ENCODE peak calls at places on chromosomes 12 and 14, in four cellular contexts. I, B, R and W are unnamed samples. For H3K36me3, the result is how much of the 10 kb centered on the place peaks cover.

GRCh38 chr12:2248087-2248900 is 195.5 kb downstream of the CACNA1C start:
- DNase-seq in I (no peak), B (peak), R (no peak), W (peak)

GRCh38 chr14:63642229-63642611 is 549 bp upstream of the WDR89 start:
- DNase-seq in I (peak), B (peak), R (peak), W (peak)

GRCh38 chr12:19130224-19131019 is 889 bp downstream of the PLEKHA5 start:
- DNase-seq in I (no peak), B (no peak), R (peak), W (no peak)

GRCh38 chr14:80618751-80619329 is 322.7 kb downstream of the CEP128 start:
- DNase-seq in I (no peak), B (peak), R (no peak), W (peak)

GRCh38 chr12:120536064-120536791 is 2.1 kb downstream of the RNF10 start:
- DNase-seq in I (no peak), B (no peak), R (no peak), W (no peak)

GRCh38 chr12:122097641-122098364 is 19.2 kb downstream of the MLXIP start:
- DNase-seq in I (no peak), B (peak), R (no peak), W (peak)

GRCh38 chr14:80404413-80404812 is 193.1 kb upstream of the DIO2 start:
- DNase-seq in I (no peak), B (no peak), R (no peak), W (no peak)

GRCh38 chr14:25909361-25909760 is 688.5 kb downstream of the NOVA1 start:
- DNase-seq in I (no peak), B (no peak), R (no peak), W (no peak)

GRCh38 chr12:3551386-3551785 is 60.4 kb downstream of the PRMT8 start:
- DNase-seq in I (no peak), B (no peak), R (no peak), W (no peak)

GRCh38 chr14:25215607-25216006 is 165.7 kb upstream of the STXBP6 start:
- DNase-seq in I (no peak), B (no peak), R (no peak), W (no peak)

GRCh38 chr14:37320106-37320505 is 122.4 kb downstream of the MIPOL1 start:
- DNase-seq in I (no peak), B (no peak), R (no peak), W (no peak)

GRCh38 chr14:99271951-99272668 is at the start of gene BCL11B:
- DNase-seq in I (no peak), B (peak), R (no peak), W (peak)

GRCh38 chr12:109378579-109378978 is 30.9 kb downstream of the MYO1H start:
- DNase-seq in I (no peak), B (no peak), R (no peak), W (no peak)

GRCh38 chr14:90721619-90722305 is 94.5 kb downstream of the TTC7B start:
- DNase-seq in I (no peak), B (peak), R (no peak), W (peak)

GRCh38 chr12:103676863-103677262 is 89.8 kb downstream of the STAB2 start:
- DNase-seq in I (no peak), B (no peak), R (no peak), W (no peak)

GRCh38 chr12:13208533-13209278 is 12.2 kb downstream of the EMP1 start:
- DNase-seq in I (no peak), B (peak), R (no peak), W (peak)

GRCh38 chr14:62117010-62117717 is 354.9 kb downstream of the SNAPC1 start:
- DNase-seq in I (peak), B (peak), R (peak), W (peak)

GRCh38 chr12:10227648-10228047 is 15.0 kb downstream of the GABARAPL1 start:
- DNase-seq in I (no peak), B (no peak), R (no peak), W (no peak)

GRCh38 chr12:11545438-11546330 is 103.8 kb upstream of the ETV6 start:
- DNase-seq in I (no peak), B (no peak), R (no peak), W (no peak)

GRCh38 chr12:91009319-91009950 is 4.7 kb upstream of the EPYC start:
- DNase-seq in I (no peak), B (peak), R (no peak), W (no peak)

GRCh38 chr14:23140389-23140788 is 21.3 kb upstream of the CEBPE start:
- DNase-seq in I (no peak), B (no peak), R (no peak), W (no peak)

GRCh38 chr12:4817813-4818212 is 91.9 kb upstream of the KCNA1 start:
- DNase-seq in I (no peak), B (no peak), R (no peak), W (no peak)

GRCh38 chr12:118680361-118680963 is 300.9 kb upstream of the SRRM4 start:
- DNase-seq in I (no peak), B (no peak), R (peak), W (no peak)

GRCh38 chr12:122102331-122102730 is 23.8 kb downstream of the MLXIP start:
- DNase-seq in I (no peak), B (peak), R (no peak), W (no peak)

GRCh38 chr14:90554341-90554740 is 157.5 kb downstream of the CALM1 start:
- DNase-seq in I (no peak), B (no peak), R (no peak), W (no peak)

GRCh38 chr14:69481815-69482568 is 2.5 kb upstream of the PLEKHD1 start:
- DNase-seq in I (no peak), B (no peak), R (no peak), W (no peak)

GRCh38 chr14:52000019-52000582 is 10.8 kb downstream of the RTRAF start:
- DNase-seq in I (no peak), B (peak), R (no peak), W (no peak)

GRCh38 chr12:131745706-131746105 is 34.8 kb downstream of the SFSWAP start:
- DNase-seq in I (no peak), B (no peak), R (no peak), W (no peak)

GRCh38 chr14:61319706-61320105 is 1.7 kb upstream of the PRKCH start:
- DNase-seq in I (no peak), B (no peak), R (no peak), W (no peak)

GRCh38 chr12:61808856-61809255 is 451.3 kb upstream of the USP15 start:
- DNase-seq in I (no peak), B (no peak), R (no peak), W (no peak)

GRCh38 chr12:28057856-28058615 is 85.5 kb upstream of the PTHLH start:
- DNase-seq in I (no peak), B (peak), R (no peak), W (no peak)

GRCh38 chr14:104115691-104116543 is 22.5 kb upstream of the KIF26A start:
- DNase-seq in I (no peak), B (no peak), R (no peak), W (no peak)

GRCh38 chr12:6745751-6746525 is 7.0 kb downstream of the MLF2 start:
- DNase-seq in I (no peak), B (no peak), R (no peak), W (no peak)

GRCh38 chr14:64234877-64235651 is 59.1 kb downstream of the ESR2 start:
- DNase-seq in I (no peak), B (peak), R (no peak), W (no peak)

GRCh38 chr12:65308001-65308400 is 29.5 kb downstream of the MSRB3 start:
- DNase-seq in I (no peak), B (peak), R (no peak), W (peak)

GRCh38 chr12:74903522-74903921 is 306.1 kb downstream of the KCNC2 start:
- DNase-seq in I (peak), B (no peak), R (peak), W (peak)

DNA sequence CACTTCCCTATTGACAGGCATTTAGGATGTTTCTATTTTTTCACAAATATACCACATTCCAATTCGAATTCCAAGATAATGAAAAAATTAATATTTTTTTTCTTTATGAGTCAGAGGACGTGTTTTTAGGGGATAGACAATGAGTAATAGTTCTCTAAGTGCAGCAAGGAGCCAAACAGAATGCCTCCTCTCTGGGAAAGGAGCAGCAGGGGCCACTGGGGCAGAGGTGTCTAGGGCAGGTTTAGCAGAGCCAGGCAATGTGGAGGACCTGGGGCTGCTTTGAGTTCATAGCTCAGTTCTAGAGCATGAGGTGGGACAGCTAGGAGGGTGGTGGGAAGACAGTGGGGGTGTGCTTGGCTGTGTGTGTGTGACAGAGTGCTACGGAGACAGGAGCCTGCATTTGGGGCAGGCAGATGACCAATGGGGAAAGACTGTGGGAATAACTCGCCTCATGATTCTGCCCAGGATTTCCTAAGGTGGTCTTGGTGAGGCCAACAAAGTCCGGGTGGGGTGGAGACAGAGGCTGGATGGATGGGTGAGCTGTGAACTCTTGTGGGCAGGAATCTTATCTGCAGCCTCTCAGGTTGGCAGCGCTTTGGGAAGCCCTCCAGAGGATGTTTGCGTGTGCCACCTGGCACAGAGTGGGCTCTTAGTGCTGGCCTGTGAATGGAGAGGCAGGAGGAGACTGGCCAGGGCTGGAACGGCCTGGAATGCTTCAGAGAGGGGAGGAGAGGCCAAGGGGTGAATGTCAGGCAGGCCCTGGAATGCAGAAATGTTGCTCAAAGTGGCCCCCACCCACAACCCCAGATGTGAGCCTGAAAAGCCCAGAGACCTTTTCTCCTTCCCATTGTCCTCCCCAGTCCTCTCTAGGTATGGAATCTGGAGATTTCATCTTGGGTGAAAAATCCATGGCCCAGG is 2.4 kb upstream of the KRT7 start:
- DNase-seq in I (no peak), B (peak), R (no peak), W (peak)
- H2BK120ac ChIP-seq in I (no peak), B (peak), R (no peak), W (no peak)

DNA sequence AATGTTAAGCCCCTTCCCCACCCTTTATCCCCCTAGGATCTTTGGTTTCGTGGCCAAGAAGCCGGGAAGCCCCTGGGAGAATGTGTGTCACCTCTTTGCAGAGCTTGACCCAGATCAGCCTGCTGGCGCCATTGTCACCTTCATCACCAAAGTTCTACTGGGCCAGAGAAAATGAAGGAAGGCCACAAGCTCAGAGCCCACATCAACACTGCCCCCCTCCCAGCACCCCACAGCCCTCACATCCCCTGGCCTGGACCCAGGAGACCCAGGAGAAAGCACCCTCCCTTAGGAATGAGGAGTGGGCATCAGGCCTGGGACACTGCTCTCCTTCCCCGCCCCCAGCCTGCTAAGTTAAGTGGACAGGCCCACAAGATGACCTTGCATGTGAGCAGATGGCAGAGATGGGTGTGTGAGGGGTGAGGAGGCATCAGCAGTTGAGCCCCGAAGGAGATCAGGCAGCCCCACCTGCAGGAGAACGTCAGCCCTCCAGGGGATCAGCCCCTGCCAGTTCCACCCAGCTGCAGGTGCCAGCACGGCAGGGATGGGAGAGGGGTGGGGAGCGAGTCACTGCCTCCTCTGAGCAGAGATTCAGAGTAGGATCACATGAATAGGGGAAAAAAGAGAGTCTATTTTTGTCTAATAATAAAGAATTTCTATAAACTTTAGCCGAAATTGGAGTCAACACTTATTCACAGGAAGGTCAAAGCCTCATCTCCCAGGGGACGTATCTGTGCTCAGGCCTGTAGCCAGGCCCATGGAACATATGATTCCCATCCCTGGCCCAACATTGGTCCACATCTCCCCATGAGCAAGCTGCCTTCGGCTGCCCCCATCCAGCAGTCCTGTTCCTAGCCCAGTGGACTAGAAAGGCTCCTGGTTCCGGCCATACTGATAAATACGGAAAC is 14.1 kb downstream of the TNS2 start:
- DNase-seq in I (no peak), B (peak), R (no peak), W (peak)
- H3K36me3 ChIP-seq in I (under half), B (half or more), R (under half), W (half or more)

GRCh38 chr14:101188571-101188915 is 285.0 kb upstream of the RTL1 start:
- DNase-seq in I (no peak), B (no peak), R (no peak), W (no peak)
- H2BK120ac ChIP-seq in I (no peak), B (no peak), R (no peak), W (no peak)

DNA sequence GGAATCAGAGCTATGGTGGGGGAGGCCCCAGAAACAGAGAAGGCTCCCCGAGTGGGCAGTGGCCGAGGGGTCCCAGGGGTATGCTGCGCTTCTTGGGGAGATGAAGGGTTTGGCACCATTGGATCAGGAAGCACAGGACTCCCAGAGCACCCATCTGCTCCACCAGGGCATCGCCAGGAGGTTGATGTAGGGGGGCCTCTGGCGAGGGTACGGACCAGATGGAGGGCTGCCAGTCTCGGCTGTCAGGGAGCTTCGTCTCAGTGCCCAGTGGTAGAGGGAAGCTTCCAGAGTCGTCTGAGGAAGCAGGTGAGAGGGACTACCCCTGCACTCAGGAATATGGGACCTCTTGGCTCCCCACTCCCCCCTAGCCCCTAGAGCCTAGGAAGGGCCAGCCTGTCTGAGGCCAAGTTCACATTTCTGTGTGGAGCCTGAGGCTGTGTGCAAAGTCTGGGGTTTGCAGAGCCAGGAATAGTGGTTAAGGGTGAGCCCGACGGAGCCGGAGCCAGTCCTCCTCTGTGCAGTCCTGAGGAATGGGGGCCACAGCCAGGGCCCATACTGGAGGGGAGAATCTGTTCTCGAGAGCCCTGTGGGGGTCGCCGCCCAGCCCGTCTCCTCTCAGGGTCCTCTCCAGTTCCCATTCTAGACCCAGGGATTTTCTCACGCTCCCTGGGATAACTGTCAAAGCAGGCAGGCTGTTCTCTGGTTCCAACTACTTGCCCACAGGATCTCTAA is 10.2 kb downstream of the SLC48A1 start:
- DNase-seq in I (no peak), B (no peak), R (no peak), W (no peak)
- H3K36me3 ChIP-seq in I (under half), B (half or more), R (half or more), W (half or more)

DNA sequence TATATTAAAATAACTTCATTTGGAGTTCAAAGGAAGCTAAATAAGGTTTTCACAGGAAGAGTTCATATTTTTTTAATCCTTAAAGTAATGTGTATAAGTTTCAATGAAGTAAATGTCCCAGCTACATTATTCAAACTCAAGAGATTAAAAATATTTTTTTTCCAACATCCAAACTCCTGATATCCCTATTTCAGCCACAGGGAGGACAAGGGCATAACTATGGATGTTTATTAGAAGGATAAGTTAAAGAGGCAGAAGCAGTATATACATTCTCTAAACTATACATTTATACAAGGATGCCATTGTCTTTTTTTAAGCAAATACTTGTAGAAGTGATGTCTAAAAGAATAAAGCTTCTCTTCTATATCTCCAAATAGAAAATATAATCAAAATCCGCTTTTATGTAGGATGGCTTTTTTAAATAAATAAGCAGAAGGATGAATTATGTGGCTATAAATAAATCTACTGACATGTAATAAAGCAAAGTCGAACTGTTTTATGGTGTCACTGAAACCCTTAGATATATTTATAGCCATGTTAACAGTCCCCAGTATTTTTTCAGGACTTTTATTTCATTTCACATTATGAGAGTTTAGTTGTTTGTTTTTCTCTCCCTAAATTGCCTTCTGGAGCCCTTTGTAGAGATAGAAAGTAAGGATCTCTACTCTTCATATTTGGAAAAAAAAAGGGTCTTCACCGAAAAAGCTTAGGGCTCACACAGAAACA is 936.5 kb downstream of the DIO2 start:
- DNase-seq in I (no peak), B (peak), R (no peak), W (peak)
- H2BK120ac ChIP-seq in I (no peak), B (no peak), R (no peak), W (no peak)